ENCODE peak calls at places on chromosomes 2 and 18, in five cellular contexts. One of them, this sample, is unnamed.

GRCh38 chr2:26712486-26713465 is 20.3 kb downstream of the KCNK3 start:
- DNase-seq in astrocyte of the cerebellum: no peak
- DNase-seq in body of pancreas: peak; percentile 69
- DNase-seq in upper lobe of right lung: no peak
- DNase-seq in IMR-90: no peak
- DNase-seq in this sample: no peak

GRCh38 chr2:7815726-7816125 is 866.1 kb upstream of the ID2 start:
- DNase-seq in astrocyte of the cerebellum: no peak
- DNase-seq in body of pancreas: no peak
- DNase-seq in upper lobe of right lung: no peak
- DNase-seq in IMR-90: no peak
- DNase-seq in this sample: no peak

GRCh38 chr2:17232751-17233150 is 285.5 kb downstream of the RAD51AP2 start:
- DNase-seq in astrocyte of the cerebellum: peak; percentile 1
- DNase-seq in body of pancreas: no peak
- DNase-seq in upper lobe of right lung: no peak
- DNase-seq in IMR-90: no peak
- DNase-seq in this sample: peak; percentile 9

GRCh38 chr2:48332286-48332685 is 197.7 kb upstream of the STON1 start:
- DNase-seq in astrocyte of the cerebellum: no peak
- DNase-seq in body of pancreas: peak; percentile 35
- DNase-seq in upper lobe of right lung: no peak
- DNase-seq in IMR-90: peak; percentile 23
- DNase-seq in this sample: no peak

GRCh38 chr2:191625016-191625415 is 52.9 kb upstream of the NABP1 start:
- DNase-seq in astrocyte of the cerebellum: no peak
- DNase-seq in body of pancreas: peak; percentile 24
- DNase-seq in upper lobe of right lung: peak; percentile 62
- DNase-seq in IMR-90: no peak
- DNase-seq in this sample: peak; percentile 65

GRCh38 chr2:48173141-48173540 is 266.8 kb upstream of the FBXO11 start:
- DNase-seq in astrocyte of the cerebellum: no peak
- DNase-seq in body of pancreas: no peak
- DNase-seq in upper lobe of right lung: no peak
- DNase-seq in IMR-90: no peak
- DNase-seq in this sample: no peak

GRCh38 chr2:45937990-45938389 is 286.5 kb downstream of the PRKCE start:
- DNase-seq in astrocyte of the cerebellum: no peak
- DNase-seq in body of pancreas: no peak
- DNase-seq in upper lobe of right lung: no peak
- DNase-seq in IMR-90: no peak
- DNase-seq in this sample: no peak

GRCh38 chr2:201357216-201357615 is at the start of gene FLACC1:
- DNase-seq in astrocyte of the cerebellum: peak; percentile 49
- DNase-seq in body of pancreas: peak; percentile 64
- DNase-seq in upper lobe of right lung: no peak
- DNase-seq in IMR-90: peak; percentile 82
- DNase-seq in this sample: peak; percentile 83

GRCh38 chr18:5728566-5728965 is 166.8 kb downstream of the TMEM200C start:
- DNase-seq in astrocyte of the cerebellum: no peak
- DNase-seq in body of pancreas: no peak
- DNase-seq in upper lobe of right lung: no peak
- DNase-seq in IMR-90: no peak
- DNase-seq in this sample: no peak

GRCh38 chr2:240823449-240824336 is 3.7 kb upstream of the KIF1A start:
- DNase-seq in astrocyte of the cerebellum: no peak
- DNase-seq in body of pancreas: no peak
- DNase-seq in upper lobe of right lung: no peak
- DNase-seq in IMR-90: no peak
- DNase-seq in this sample: no peak
- H3K4me3 ChIP-seq in astrocyte of the cerebellum: no peak overlapping the region
- H3K4me3 ChIP-seq in body of pancreas: no peak overlapping the region
- H3K4me3 ChIP-seq in upper lobe of right lung: no peak overlapping the region
- H3K4me3 ChIP-seq in IMR-90: no peak overlapping the region
- H3K4me3 ChIP-seq in this sample: no peak overlapping the region

GRCh38 chr2:233519787-233520611 is 46.6 kb downstream of the USP40 start:
- DNase-seq in astrocyte of the cerebellum: no peak
- DNase-seq in body of pancreas: no peak
- DNase-seq in upper lobe of right lung: no peak
- DNase-seq in IMR-90: no peak
- DNase-seq in this sample: no peak
- H3K4me3 ChIP-seq in astrocyte of the cerebellum: no peak overlapping the region
- H3K4me3 ChIP-seq in body of pancreas: no peak overlapping the region
- H3K4me3 ChIP-seq in upper lobe of right lung: no peak overlapping the region
- H3K4me3 ChIP-seq in IMR-90: no peak overlapping the region
- H3K4me3 ChIP-seq in this sample: no peak overlapping the region

GRCh38 chr2:105989070-105989469 is 205.0 kb downstream of the UXS1 start:
- DNase-seq in astrocyte of the cerebellum: no peak
- DNase-seq in body of pancreas: no peak
- DNase-seq in upper lobe of right lung: no peak
- DNase-seq in IMR-90: no peak
- DNase-seq in this sample: no peak
- H3K4me3 ChIP-seq in astrocyte of the cerebellum: no peak overlapping the region
- H3K4me3 ChIP-seq in body of pancreas: no peak overlapping the region
- H3K4me3 ChIP-seq in upper lobe of right lung: no peak overlapping the region
- H3K4me3 ChIP-seq in IMR-90: no peak overlapping the region
- H3K4me3 ChIP-seq in this sample: no peak overlapping the region

DNA sequence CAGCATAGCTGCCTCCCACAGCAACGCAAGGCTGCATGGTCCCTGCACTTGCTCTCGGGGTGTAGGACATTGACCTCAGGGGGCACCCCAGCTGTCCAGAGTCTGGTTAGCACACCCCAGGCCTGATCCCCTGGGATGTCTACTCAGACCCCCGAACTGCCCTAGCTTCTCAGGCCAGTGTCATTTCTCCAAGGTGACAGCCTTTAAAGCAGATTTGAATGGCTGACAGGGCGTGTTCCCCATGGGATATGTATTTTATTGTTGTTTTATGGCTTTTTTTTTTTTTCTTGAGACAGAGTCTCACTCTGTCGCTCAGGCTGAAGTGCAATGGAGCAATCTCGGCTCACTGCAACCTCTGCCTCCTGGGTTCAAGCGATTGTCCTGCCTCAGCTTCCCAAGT is 40.8 kb upstream of the PTMA start:
- DNase-seq in astrocyte of the cerebellum: no peak
- DNase-seq in body of pancreas: no peak
- DNase-seq in upper lobe of right lung: no peak
- DNase-seq in IMR-90: no peak
- DNase-seq in this sample: no peak
- H3K4me3 ChIP-seq in astrocyte of the cerebellum: no peak overlapping the region
- H3K4me3 ChIP-seq in body of pancreas: no peak overlapping the region
- H3K4me3 ChIP-seq in upper lobe of right lung: peak overlapping the region; percentile 61
- H3K4me3 ChIP-seq in IMR-90: no peak overlapping the region
- H3K4me3 ChIP-seq in this sample: no peak overlapping the region

This sample was measured in astrocyte of the spinal cord.